ENCODE peak calls at places on chromosomes 16 and 17, in eight cellular contexts. J is caudate nucleus; X is activated T-helper 1 cell treated with anti-CD3 and anti-CD28 coated beads, Interleukin-12 subunit alpha, Interleukin-12 subunit beta, Interleukin-2, Interleukin-4 antibody, amounts not matched to agents 30 ng/mL and 10 ng/mL and 1 ng/mL, durations not matched to agents 14 hours and 24 hours and 36 hours; Q is WERI-Rb-1; R is activated gamma-delta T cell treated with Interleukin-2 at 50 U/mL for 16 hours; E is stimulated activated CD8-positive, alpha-beta memory T cell treated with anti-CD3 and anti-CD28 coated beads, Interleukin-4, amount 100 ng/mL, for 48 hours; Z is AG09309; G is NCI-H1092. P is an unnamed sample.
A peak's percentile ranks its signal among the peaks of the same experiment; 100 is the strongest.

GRCh38 chr16:730666-731509 is 4.0 kb downstream of the HAGHL start:
- DNase-seq in E (no peak), G (no peak), Z (no peak), X (no peak), R (no peak), Q (no peak), J (no peak), P (no peak)

GRCh38 chr17:6365187-6365943 is 69.6 kb downstream of the AIPL1 start:
- DNase-seq in X (no peak), E (no peak), R (no peak), J (no peak), Q (no peak), G (no peak), Z (peak; percentile 39), P (no peak)

GRCh38 chr17:1718362-1719165 is 5.9 kb upstream of the WDR81 start:
- DNase-seq in G (no peak), Q (no peak), X (no peak), Z (no peak), J (no peak), R (no peak), E (no peak), P (no peak)

GRCh38 chr16:2977440-2977839 is 2.8 kb downstream of the PKMYT1 start:
- DNase-seq in J (no peak), Q (no peak), R (no peak), X (no peak), E (no peak), G (peak; percentile 96), Z (no peak), P (no peak)

GRCh38 chr17:27506348-27507218 is 50.3 kb downstream of the KSR1 start:
- DNase-seq in G (no peak), R (no peak), Z (no peak), X (no peak), J (no peak), Q (no peak), E (no peak), P (no peak)

GRCh38 chr16:56278196-56278855 is 87.0 kb downstream of the GNAO1 start:
- DNase-seq in X (no peak), R (no peak), Z (no peak), J (no peak), G (no peak), Q (no peak), E (no peak), P (no peak)

GRCh38 chr17:63425478-63425877 is 20.6 kb downstream of the CYB561 start:
- DNase-seq in X (peak; percentile 58), R (peak; percentile 67), Z (peak; percentile 40), E (peak; percentile 78), J (peak; percentile 56), Q (peak; percentile 89), G (peak; percentile 70), P (peak; percentile 59)

GRCh38 chr17:7313028-7313889 is 1.9 kb downstream of the GPS2 start:
- DNase-seq in X (no peak), R (no peak), J (no peak), Z (no peak), E (peak; percentile 49), Q (no peak), G (no peak), P (no peak)

GRCh38 chr17:72117748-72118587 is 2.9 kb upstream of the SOX9 start:
- DNase-seq in E (no peak), G (no peak), X (no peak), Q (no peak), R (no peak), Z (no peak), J (peak; percentile 31), P (no peak)

GRCh38 chr16:56616608-56617211 is 8.3 kb downstream of the MT2A start:
- DNase-seq in R (no peak), J (no peak), G (no peak), X (no peak), Z (no peak), E (no peak), Q (no peak), P (no peak)

GRCh38 chr16:59683709-59684108 is 949.6 kb upstream of the GOT2 start:
- DNase-seq in Q (no peak), E (no peak), X (no peak), J (no peak), R (no peak), Z (no peak), G (no peak), P (no peak)

GRCh38 chr16:76796978-76797377 is 394.0 kb upstream of the MON1B start:
- DNase-seq in R (no peak), G (no peak), Z (no peak), E (no peak), J (no peak), Q (no peak), X (no peak), P (no peak)

GRCh38 chr16:86992587-86992986 is 324.6 kb downstream of the C16orf95 start:
- DNase-seq in Z (no peak), R (no peak), J (no peak), Q (no peak), X (no peak), G (no peak), E (no peak), P (no peak)

GRCh38 chr16:54266363-54266955 is 20.1 kb downstream of the IRX3 start:
- DNase-seq in R (no peak), J (no peak), G (no peak), X (no peak), E (no peak), Q (no peak), Z (no peak), P (no peak)

GRCh38 chr17:69690531-69690930 is 276.0 kb downstream of the MAP2K6 start:
- DNase-seq in G (no peak), R (no peak), J (no peak), Q (no peak), E (no peak), X (no peak), Z (no peak), P (no peak)

GRCh38 chr17:28182559-28182958 is 136.4 kb upstream of the TMEM97 start:
- DNase-seq in R (no peak), Q (no peak), E (no peak), Z (no peak), G (no peak), X (no peak), J (no peak), P (no peak)

GRCh38 chr16:11060856-11061255 is 116.5 kb downstream of the CLEC16A start:
- DNase-seq in X (no peak), J (no peak), G (no peak), E (no peak), Z (no peak), Q (no peak), R (no peak), P (no peak)

GRCh38 chr16:16019488-16019887 is 70.1 kb downstream of the ABCC1 start:
- DNase-seq in E (no peak), J (no peak), Z (no peak), R (no peak), X (no peak), G (no peak), Q (no peak), P (no peak)

GRCh38 chr17:48054238-48055185 is 6.4 kb downstream of the NFE2L1 start:
- DNase-seq in G (peak; percentile 92), R (no peak), X (no peak), Q (peak; percentile 95), E (no peak), J (peak; percentile 50), Z (no peak), P (peak; percentile 82)

GRCh38 chr17:59361916-59362810 is 30.7 kb downstream of the YPEL2 start:
- DNase-seq in G (no peak), X (peak; percentile 40), Z (peak; percentile 74), E (no peak), R (peak; percentile 33), J (no peak), Q (no peak), P (no peak)

GRCh38 chr17:67335245-67335835 is 31.0 kb downstream of the PSMD12 start:
- DNase-seq in X (no peak), R (no peak), J (no peak), Q (no peak), G (no peak), E (no peak), Z (no peak), P (no peak)

GRCh38 chr17:46818319-46818928 is at the start of gene WNT3:
- DNase-seq in R (peak; percentile 43), E (peak; percentile 75), X (peak; percentile 29), J (no peak), Z (no peak), G (no peak), Q (no peak), P (no peak)

P was measured in occipital lobe.